ENCODE peak calls at places on chromosomes 3 and 15, in nine cellular contexts. One of them, this sample, is unnamed.

GRCh38 chr3:196803891-196804468 is 63.7 kb upstream of the SENP5 start:
- DNase-seq in IMR-90: no peak
- DNase-seq in testis: no peak
- DNase-seq in uterus: no peak
- DNase-seq in A549: no peak
- DNase-seq in HCT116: no peak
- DNase-seq in sigmoid colon: no peak
- DNase-seq in Peyer's patch: no peak
- DNase-seq in heart left ventricle: no peak
- DNase-seq in this sample: no peak

GRCh38 chr3:121295966-121296365 is 249.8 kb downstream of the POLQ start:
- DNase-seq in IMR-90: no peak
- DNase-seq in testis: no peak
- DNase-seq in uterus: no peak
- DNase-seq in A549: no peak
- DNase-seq in HCT116: no peak
- DNase-seq in sigmoid colon: no peak
- DNase-seq in Peyer's patch: no peak
- DNase-seq in heart left ventricle: no peak
- DNase-seq in this sample: no peak

GRCh38 chr15:98160236-98160635 is 199.7 kb downstream of the ARRDC4 start:
- DNase-seq in IMR-90: no peak
- DNase-seq in testis: no peak
- DNase-seq in uterus: no peak
- DNase-seq in A549: no peak
- DNase-seq in HCT116: no peak
- DNase-seq in sigmoid colon: no peak
- DNase-seq in Peyer's patch: peak; percentile 37
- DNase-seq in heart left ventricle: no peak
- DNase-seq in this sample: peak; percentile 16

GRCh38 chr15:84992157-84992940 is 10.7 kb downstream of the PDE8A start:
- DNase-seq in IMR-90: peak; percentile 87
- DNase-seq in testis: no peak
- DNase-seq in uterus: no peak
- DNase-seq in A549: peak; percentile 76
- DNase-seq in HCT116: peak; percentile 93
- DNase-seq in sigmoid colon: no peak
- DNase-seq in Peyer's patch: no peak
- DNase-seq in heart left ventricle: no peak
- DNase-seq in this sample: no peak

GRCh38 chr15:99651023-99651807 is 82.0 kb downstream of the LYSMD4 start:
- DNase-seq in IMR-90: peak; percentile 74
- DNase-seq in testis: no peak
- DNase-seq in uterus: no peak
- DNase-seq in A549: peak; percentile 8
- DNase-seq in HCT116: no peak
- DNase-seq in sigmoid colon: no peak
- DNase-seq in Peyer's patch: no peak
- DNase-seq in heart left ventricle: no peak
- DNase-seq in this sample: no peak

GRCh38 chr15:77852241-77853007 is 219.7 kb upstream of the LINGO1 start:
- DNase-seq in IMR-90: no peak
- DNase-seq in testis: no peak
- DNase-seq in uterus: no peak
- DNase-seq in A549: no peak
- DNase-seq in HCT116: no peak
- DNase-seq in sigmoid colon: peak; percentile 48
- DNase-seq in Peyer's patch: no peak
- DNase-seq in heart left ventricle: no peak
- DNase-seq in this sample: no peak

GRCh38 chr15:99507732-99508571 is 57.8 kb upstream of the MEF2A start:
- DNase-seq in IMR-90: no peak
- DNase-seq in testis: peak; percentile 54
- DNase-seq in uterus: peak; percentile 86
- DNase-seq in A549: no peak
- DNase-seq in HCT116: no peak
- DNase-seq in sigmoid colon: peak; percentile 80
- DNase-seq in Peyer's patch: peak; percentile 52
- DNase-seq in heart left ventricle: peak; percentile 50
- DNase-seq in this sample: no peak

GRCh38 chr3:102904629-102905028 is 469.8 kb downstream of the ZPLD1 start:
- DNase-seq in IMR-90: no peak
- DNase-seq in testis: no peak
- DNase-seq in uterus: no peak
- DNase-seq in A549: no peak
- DNase-seq in HCT116: no peak
- DNase-seq in sigmoid colon: peak; percentile 27
- DNase-seq in Peyer's patch: no peak
- DNase-seq in heart left ventricle: no peak
- DNase-seq in this sample: no peak

GRCh38 chr3:176920806-176921205 is 276.5 kb downstream of the TBL1XR1 start:
- DNase-seq in IMR-90: peak; percentile 13
- DNase-seq in testis: no peak
- DNase-seq in uterus: no peak
- DNase-seq in A549: no peak
- DNase-seq in HCT116: no peak
- DNase-seq in sigmoid colon: no peak
- DNase-seq in Peyer's patch: no peak
- DNase-seq in heart left ventricle: no peak
- DNase-seq in this sample: no peak

DNA sequence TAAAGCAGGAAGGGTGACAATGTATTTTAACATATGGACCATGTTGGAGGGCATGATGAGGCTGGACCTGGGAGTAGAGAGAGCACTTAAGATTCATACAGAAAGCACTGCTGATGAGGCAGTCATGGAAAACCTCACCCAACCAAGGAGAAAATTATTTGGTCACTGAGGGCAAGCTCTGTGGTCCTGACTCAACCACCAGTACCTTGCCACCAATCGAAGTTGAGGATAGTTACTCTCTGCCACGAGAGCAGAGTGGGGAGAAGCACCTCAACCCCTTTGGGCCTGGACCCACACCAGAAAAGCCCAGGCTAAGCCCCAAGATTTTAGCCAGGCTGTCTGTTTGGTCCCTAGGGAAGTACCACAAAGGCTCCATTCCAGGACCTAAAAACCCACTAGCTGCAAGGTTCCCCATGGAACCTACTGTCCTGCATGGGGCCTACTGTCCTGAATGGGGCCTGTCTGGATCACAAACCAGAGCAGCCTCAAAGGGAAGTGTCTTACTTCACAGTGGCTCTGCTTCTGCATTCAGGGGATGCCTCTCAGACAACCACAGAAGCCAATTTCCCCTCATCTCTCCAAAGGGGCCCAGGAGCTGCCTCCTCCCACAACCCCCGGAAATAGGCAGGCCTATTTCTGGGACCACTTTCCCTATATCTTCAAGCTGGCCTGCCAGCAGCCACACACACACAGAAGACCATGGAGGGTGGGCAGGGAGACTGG is 4.2 kb downstream of the CCDC71 start:
- DNase-seq in IMR-90: no peak
- DNase-seq in testis: no peak
- DNase-seq in uterus: no peak
- DNase-seq in A549: no peak
- DNase-seq in HCT116: no peak
- DNase-seq in sigmoid colon: no peak
- DNase-seq in Peyer's patch: no peak
- DNase-seq in heart left ventricle: no peak
- DNase-seq in this sample: no peak
- TF ChIP-seq POLR2A in IMR-90: no peak
- TF ChIP-seq POLR2A in testis: no peak
- TF ChIP-seq POLR2A in uterus: no peak
- TF ChIP-seq POLR2A in A549: no peak
- TF ChIP-seq POLR2A in HCT116: no peak
- TF ChIP-seq POLR2A in sigmoid colon: no peak
- TF ChIP-seq POLR2A in Peyer's patch: no peak
- TF ChIP-seq POLR2A in heart left ventricle: no peak
- TF ChIP-seq POLR2A in this sample: no peak

DNA sequence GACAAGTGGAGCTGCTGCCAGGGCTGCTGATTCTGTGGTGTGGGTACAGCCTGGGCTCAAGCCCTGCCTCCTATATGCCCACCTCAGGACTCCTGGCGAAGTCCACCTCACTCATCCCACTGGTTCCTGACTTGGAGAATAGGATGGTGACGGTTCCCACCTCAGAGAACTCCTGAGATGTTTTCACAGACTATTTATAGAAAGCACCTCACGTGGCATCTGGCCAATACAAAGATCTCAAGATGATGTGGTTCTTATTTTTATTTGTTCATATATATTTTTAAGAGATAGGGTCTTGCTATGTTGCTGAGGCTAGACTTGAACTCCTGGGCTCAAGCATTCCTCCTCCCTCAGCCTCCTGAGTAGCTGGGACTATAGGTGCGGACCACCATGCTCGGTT is 236.9 kb upstream of the BHLHE40 start:
- DNase-seq in IMR-90: no peak
- DNase-seq in testis: no peak
- DNase-seq in uterus: no peak
- DNase-seq in A549: peak; percentile 52
- DNase-seq in HCT116: no peak
- DNase-seq in sigmoid colon: no peak
- DNase-seq in Peyer's patch: no peak
- DNase-seq in heart left ventricle: no peak
- DNase-seq in this sample: no peak
- TF ChIP-seq POLR2A in IMR-90: no peak
- TF ChIP-seq POLR2A in testis: no peak
- TF ChIP-seq POLR2A in uterus: no peak
- TF ChIP-seq POLR2A in A549: no peak
- TF ChIP-seq POLR2A in HCT116: no peak
- TF ChIP-seq POLR2A in sigmoid colon: no peak
- TF ChIP-seq POLR2A in Peyer's patch: no peak
- TF ChIP-seq POLR2A in heart left ventricle: no peak
- TF ChIP-seq POLR2A in this sample: no peak

GRCh38 chr3:54122046-54122801 is at the start of gene CACNA2D3:
- DNase-seq in IMR-90: no peak
- DNase-seq in testis: peak; percentile 75
- DNase-seq in uterus: no peak
- DNase-seq in A549: no peak
- DNase-seq in HCT116: no peak
- DNase-seq in sigmoid colon: peak; percentile 82
- DNase-seq in Peyer's patch: no peak
- DNase-seq in heart left ventricle: peak; percentile 61
- DNase-seq in this sample: peak; percentile 25
- TF ChIP-seq POLR2A in IMR-90: no peak
- TF ChIP-seq POLR2A in testis: no peak
- TF ChIP-seq POLR2A in uterus: no peak
- TF ChIP-seq POLR2A in A549: no peak
- TF ChIP-seq POLR2A in HCT116: no peak
- TF ChIP-seq POLR2A in sigmoid colon: no peak
- TF ChIP-seq POLR2A in Peyer's patch: no peak
- TF ChIP-seq POLR2A in heart left ventricle: no peak
- TF ChIP-seq POLR2A in this sample: no peak

GRCh38 chr15:82262422-82263026 is at the start of the genes EFL1 and SAXO2:
- DNase-seq in IMR-90: peak; percentile 80
- DNase-seq in testis: peak; percentile 97
- DNase-seq in uterus: peak; percentile 86
- DNase-seq in A549: peak; percentile 87
- DNase-seq in HCT116: peak; percentile 54
- DNase-seq in sigmoid colon: peak; percentile 95
- DNase-seq in Peyer's patch: peak; percentile 95
- DNase-seq in heart left ventricle: peak; percentile 92
- DNase-seq in this sample: peak; percentile 76
- TF ChIP-seq POLR2A in IMR-90: peak; percentile 81
- TF ChIP-seq POLR2A in testis: no peak
- TF ChIP-seq POLR2A in uterus: no peak
- TF ChIP-seq POLR2A in A549: peak; percentile 71
- TF ChIP-seq POLR2A in HCT116: peak; percentile 66
- TF ChIP-seq POLR2A in sigmoid colon: no peak
- TF ChIP-seq POLR2A in Peyer's patch: peak; percentile 61
- TF ChIP-seq POLR2A in heart left ventricle: no peak
- TF ChIP-seq POLR2A in this sample: peak; percentile 59

DNA sequence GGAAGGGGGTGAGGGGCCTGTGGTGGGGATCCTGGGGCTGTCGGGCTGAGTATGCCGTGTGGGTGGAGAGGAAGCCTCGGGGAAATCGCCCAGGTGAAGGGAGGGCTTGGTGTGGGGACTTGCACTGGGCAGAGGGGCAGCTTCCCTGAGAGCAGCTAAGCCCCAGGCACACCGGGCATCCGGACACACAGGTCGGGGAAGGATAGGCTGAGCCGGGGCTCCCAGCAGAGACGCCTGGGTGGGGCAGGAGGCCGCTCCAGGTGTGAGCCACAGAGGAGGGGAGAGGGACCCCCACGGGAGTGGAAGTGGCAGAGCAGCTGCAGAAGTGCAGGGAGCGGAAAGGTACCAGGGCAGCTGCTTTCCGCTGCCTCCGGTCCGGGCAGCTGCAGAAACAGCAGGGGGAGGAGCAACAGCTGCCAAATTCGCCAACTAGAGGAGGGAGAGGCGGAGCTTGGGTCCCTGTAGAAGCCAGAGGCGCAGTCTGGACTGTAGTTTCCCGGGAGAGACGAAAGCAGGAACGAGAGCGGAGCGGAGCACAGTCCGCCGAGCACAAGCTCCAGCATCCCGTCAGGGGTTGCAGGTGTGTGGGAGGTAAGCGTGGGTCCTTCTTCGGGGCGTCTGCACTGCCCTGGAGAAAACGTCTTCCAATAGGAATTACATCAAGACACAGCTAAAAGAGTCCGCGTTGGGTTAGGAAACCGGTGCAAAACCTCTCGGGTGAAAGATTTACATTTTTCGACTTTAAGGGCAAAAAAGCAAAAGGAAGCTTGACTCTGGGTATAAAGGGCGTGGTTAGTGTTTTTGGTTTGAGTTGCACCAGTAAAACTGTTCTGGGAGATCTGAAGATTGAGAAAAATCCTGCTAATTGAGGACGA is at the start of gene SERPINI1:
- DNase-seq in IMR-90: peak; percentile 89
- DNase-seq in testis: peak; percentile 95
- DNase-seq in uterus: peak; percentile 90
- DNase-seq in A549: peak; percentile 85
- DNase-seq in HCT116: peak; percentile 82
- DNase-seq in sigmoid colon: peak; percentile 94
- DNase-seq in Peyer's patch: peak; percentile 88
- DNase-seq in heart left ventricle: peak; percentile 90
- DNase-seq in this sample: peak; percentile 28
- TF ChIP-seq POLR2A in IMR-90: no peak
- TF ChIP-seq POLR2A in testis: no peak
- TF ChIP-seq POLR2A in uterus: peak; percentile 72
- TF ChIP-seq POLR2A in A549: peak; percentile 68
- TF ChIP-seq POLR2A in HCT116: peak; percentile 48
- TF ChIP-seq POLR2A in sigmoid colon: no peak
- TF ChIP-seq POLR2A in Peyer's patch: peak; percentile 70
- TF ChIP-seq POLR2A in heart left ventricle: no peak
- TF ChIP-seq POLR2A in this sample: no peak

DNA sequence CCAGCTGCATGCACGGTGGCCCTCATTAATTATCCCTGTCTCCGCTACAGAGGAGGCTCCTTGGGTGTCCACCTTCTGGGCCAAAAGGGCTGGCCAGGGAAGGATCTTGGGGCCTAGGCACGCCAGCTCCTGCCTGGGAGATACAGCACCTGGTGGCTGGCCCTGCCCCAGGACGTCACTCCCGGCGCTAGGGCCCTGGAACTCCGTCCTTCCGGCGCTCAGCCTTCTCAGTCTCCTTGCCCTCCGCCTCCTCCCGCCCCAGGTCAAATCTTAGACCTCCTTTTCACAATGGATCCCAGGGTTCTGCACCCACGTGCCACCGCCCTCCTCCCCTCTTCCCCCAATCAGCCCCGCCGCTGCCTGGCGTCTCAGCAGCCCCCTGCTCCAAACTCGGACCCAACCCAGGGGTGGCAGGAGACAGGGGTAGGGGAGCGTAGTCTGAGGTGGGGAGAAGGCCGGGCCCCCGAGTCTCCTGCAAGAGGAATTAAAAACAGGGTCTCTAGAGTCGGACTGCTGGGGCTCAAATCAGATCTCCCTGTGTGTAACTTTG is 937 bp downstream of the TKT start:
- DNase-seq in IMR-90: peak; percentile 47
- DNase-seq in testis: peak; percentile 87
- DNase-seq in uterus: peak; percentile 49
- DNase-seq in A549: no peak
- DNase-seq in HCT116: no peak
- DNase-seq in sigmoid colon: peak; percentile 88
- DNase-seq in Peyer's patch: peak; percentile 64
- DNase-seq in heart left ventricle: peak; percentile 70
- DNase-seq in this sample: peak; percentile 65
- TF ChIP-seq POLR2A in IMR-90: no peak
- TF ChIP-seq POLR2A in testis: no peak
- TF ChIP-seq POLR2A in uterus: no peak
- TF ChIP-seq POLR2A in A549: peak; percentile 20
- TF ChIP-seq POLR2A in HCT116: peak; percentile 22
- TF ChIP-seq POLR2A in sigmoid colon: no peak
- TF ChIP-seq POLR2A in Peyer's patch: no peak
- TF ChIP-seq POLR2A in heart left ventricle: no peak
- TF ChIP-seq POLR2A in this sample: no peak

This sample was measured in GM12891.